ENCODE peak calls at places on chromosomes 2 and 18, in four cellular contexts. J is endothelial cell of umbilical vein, V is psoas muscle, W is left lung. R is an unnamed sample.

GRCh38 chr2:100818606-100819364 is 1.2 kb upstream of the NPAS2 start:
- DNase-seq in J (peak; percentile 90), V (peak; percentile 82), W (peak; percentile 73), R (peak; percentile 73)

GRCh38 chr2:120477198-120477597 is 131.3 kb downstream of the INHBB start:
- DNase-seq in J (no peak), V (no peak), W (no peak), R (no peak)

GRCh38 chr2:227033471-227034148 is 130.4 kb downstream of the COL4A4 start:
- DNase-seq in J (no peak), V (no peak), W (no peak), R (no peak)

GRCh38 chr2:178230396-178230795 is 36.1 kb downstream of the OSBPL6 start:
- DNase-seq in J (no peak), V (no peak), W (no peak), R (no peak)

GRCh38 chr18:68742206-68742605 is 27.3 kb upstream of the TMX3 start:
- DNase-seq in J (no peak), V (no peak), W (no peak), R (no peak)

GRCh38 chr2:150939087-150939486 is 322.6 kb downstream of the RBM43 start:
- DNase-seq in J (no peak), V (no peak), W (no peak), R (no peak)

GRCh38 chr2:136376211-136376610 is 258.3 kb upstream of the CXCR4 start:
- DNase-seq in J (no peak), V (no peak), W (no peak), R (no peak)

GRCh38 chr2:138724296-138724695 is 55.9 kb downstream of the NXPH2 start:
- DNase-seq in J (no peak), V (no peak), W (no peak), R (no peak)

GRCh38 chr2:73085691-73086090 is 14.2 kb upstream of the SFXN5 start:
- DNase-seq in J (peak; percentile 76), V (peak; percentile 91), W (peak; percentile 84), R (peak; percentile 88)

GRCh38 chr2:156305121-156305520 is 27.4 kb downstream of the NR4A2 start:
- DNase-seq in J (no peak), V (no peak), W (no peak), R (no peak)

GRCh38 chr2:215319500-215319899 is 7.6 kb downstream of the ATIC start:
- DNase-seq in J (no peak), V (no peak), W (no peak), R (no peak)

GRCh38 chr18:5868218-5868904 is 27.0 kb downstream of the TMEM200C start:
- DNase-seq in J (peak; percentile 84), V (peak; percentile 49), W (peak; percentile 62), R (peak; percentile 64)

GRCh38 chr2:143473206-143473605 is 344.0 kb downstream of the ARHGAP15 start:
- DNase-seq in J (peak; percentile 51), V (no peak), W (no peak), R (no peak)

GRCh38 chr18:39909706-39910105 is 2045.3 kb upstream of the PIK3C3 start:
- DNase-seq in J (peak; percentile 2), V (no peak), W (no peak), R (no peak)

GRCh38 chr2:75853441-75853840 is 142.7 kb upstream of the GCFC2 start:
- DNase-seq in J (no peak), V (no peak), W (no peak), R (no peak)

GRCh38 chr2:106143495-106144215 is 50.4 kb downstream of the UXS1 start:
- DNase-seq in J (peak; percentile 10), V (no peak), W (no peak), R (no peak)

GRCh38 chr2:28108143-28108542 is 217.6 kb downstream of the BABAM2 start:
- DNase-seq in J (no peak), V (no peak), W (no peak), R (no peak)

GRCh38 chr2:16281451-16282330 is 341.3 kb downstream of the MYCN start:
- DNase-seq in J (no peak), V (no peak), W (no peak), R (no peak)

GRCh38 chr2:100745630-100746029 is 74.3 kb upstream of the NPAS2 start:
- DNase-seq in J (no peak), V (no peak), W (no peak), R (no peak)

GRCh38 chr2:104408266-104408665 is 445.6 kb upstream of the POU3F3 start:
- DNase-seq in J (no peak), V (no peak), W (no peak), R (no peak)

GRCh38 chr2:174535757-174536703 is 49.2 kb upstream of the GPR155 start:
- DNase-seq in J (no peak), V (no peak), W (no peak), R (no peak)

GRCh38 chr2:205712508-205712907 is 30.2 kb downstream of the NRP2 start:
- DNase-seq in J (peak; percentile 68), V (no peak), W (no peak), R (no peak)

GRCh38 chr2:236949089-236949935 is 136.4 kb upstream of the COPS8 start:
- DNase-seq in J (no peak), V (no peak), W (no peak), R (peak; percentile 48)

GRCh38 chr2:26764078-26764887 is at the start of gene SLC35F6:
- DNase-seq in J (peak; percentile 82), V (peak; percentile 93), W (peak; percentile 87), R (peak; percentile 80)

GRCh38 chr2:165161510-165161909 is 42.3 kb downstream of the SCN3A start:
- DNase-seq in J (no peak), V (no peak), W (no peak), R (no peak)

GRCh38 chr2:135422898-135423297 is 108.1 kb downstream of the ZRANB3 start:
- DNase-seq in J (no peak), V (no peak), W (no peak), R (no peak)

GRCh38 chr2:229492034-229492433 is 220.9 kb upstream of the PID1 start:
- DNase-seq in J (no peak), V (no peak), W (no peak), R (no peak)

GRCh38 chr2:108304975-108305374 is 16.3 kb downstream of the SULT1C2 start:
- DNase-seq in J (no peak), V (no peak), W (no peak), R (no peak)

GRCh38 chr2:232400244-232401015 is 6.2 kb upstream of the ALPG start:
- DNase-seq in J (no peak), V (no peak), W (no peak), R (no peak)

GRCh38 chr18:55416791-55417190 is 171.2 kb downstream of the TCF4 start:
- DNase-seq in J (no peak), V (no peak), W (no peak), R (no peak)

GRCh38 chr2:98552499-98553179 is 55.7 kb downstream of the COA5 start:
- DNase-seq in J (no peak), V (no peak), W (no peak), R (no peak)
- H3K27ac ChIP-seq in J (no peak overlapping the region), V (no peak overlapping the region), W (no peak overlapping the region), R (no peak overlapping the region)

GRCh38 chr2:43605079-43605655 is 9.3 kb upstream of the THADA start:
- DNase-seq in J (peak; percentile 43), V (no peak), W (no peak), R (no peak)
- TF ChIP-seq CTCF in J (peak; percentile 39), V (peak; percentile 29), W (peak; percentile 40), R (peak; percentile 61)

DNA sequence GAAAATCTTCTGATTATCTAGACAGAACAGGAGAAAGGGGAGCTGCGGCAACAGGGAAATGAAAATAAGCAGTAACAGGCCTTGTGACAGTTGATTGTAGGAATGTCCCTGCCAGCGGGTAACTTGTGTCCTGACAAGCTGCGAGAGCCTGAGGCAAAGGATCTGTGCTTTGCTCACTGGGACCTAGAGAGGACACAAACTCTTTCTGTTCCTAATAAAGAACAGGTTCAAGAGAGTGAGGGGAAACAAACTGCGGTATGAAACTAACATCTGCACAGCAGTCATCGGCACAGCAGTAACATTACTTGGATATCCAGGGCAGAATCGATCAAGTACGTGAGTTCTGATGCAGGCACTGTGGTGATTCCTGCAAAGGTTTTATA is 103.8 kb upstream of the THOC1 start:
- DNase-seq in J (no peak), V (no peak), W (no peak), R (no peak)
- H3K27ac ChIP-seq in J (no peak overlapping the region), V (no peak overlapping the region), W (no peak overlapping the region), R (peak overlapping the region; percentile 51)

GRCh38 chr2:209426432-209426831 is 2.6 kb downstream of the MAP2 start:
- DNase-seq in J (peak; percentile 4), V (no peak), W (no peak), R (no peak)

GRCh38 chr2:209431701-209432100 is 7.9 kb downstream of the MAP2 start:
- DNase-seq in J (no peak), V (no peak), W (no peak), R (no peak)
- TF ChIP-seq CTCF in J (no peak), V (no peak), W (no peak), R (no peak)

GRCh38 chr2:240584486-240585031 is 2.0 kb upstream of the CAPN10 start:
- DNase-seq in J (no peak), V (peak; percentile 69), W (no peak), R (no peak)

GRCh38 chr2:240586198-240586918 is at the start of gene CAPN10:
- DNase-seq in J (peak; percentile 95), V (peak; percentile 99), W (peak; percentile 99), R (peak; percentile 99)

GRCh38 chr2:240583774-240584173 is 2.8 kb upstream of the CAPN10 start:
- DNase-seq in J (no peak), V (no peak), W (no peak), R (no peak)

GRCh38 chr2:240585681-240586197 is 795 bp upstream of the CAPN10 start:
- DNase-seq in J (no peak), V (peak; percentile 42), W (no peak), R (no peak)

DNA sequence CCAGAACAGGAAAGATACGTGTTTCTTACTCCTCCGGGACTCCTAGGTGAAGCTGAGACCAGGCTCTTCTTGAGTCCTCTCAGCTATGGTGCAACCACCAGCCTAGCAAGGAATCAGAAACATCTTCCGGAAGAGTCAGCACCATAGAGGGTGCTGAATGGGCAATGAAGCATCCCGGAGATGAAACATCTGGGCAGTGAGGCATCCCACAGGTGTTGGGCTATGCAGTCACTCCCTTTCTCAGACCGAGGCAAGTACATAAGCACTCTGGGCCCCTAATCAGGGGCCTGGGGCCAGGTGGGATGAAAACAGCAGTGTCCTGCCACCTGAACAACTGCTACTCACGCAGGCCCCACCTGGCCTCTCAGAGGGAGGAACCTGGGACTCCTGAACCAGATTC is 1.4 kb upstream of the CAPN10 start:
- DNase-seq in J (no peak), V (peak; percentile 23), W (no peak), R (no peak)
- H3K27ac ChIP-seq in J (peak overlapping the region; percentile 74), V (peak overlapping the region; percentile 99), W (no peak overlapping the region), R (no peak overlapping the region)